ENCODE peak calls at places on chromosomes 1 and 21, in six cellular contexts. U is H1, B is IMR-90, I is mesendoderm, P is mesenchymal stem cell, D is trophoblast cell. M is an unnamed sample.

GRCh38 chr1:93021539-93022134 is 57.4 kb upstream of the MTF2 start:
- DNase-seq in I (peak), U (no peak), B (peak), D (peak), P (peak), M (no peak)

GRCh38 chr21:34363733-34364132 is at the start of gene KCNE2:
- DNase-seq in U (no peak), I (no peak), D (no peak), B (no peak), P (no peak), M (no peak)

GRCh38 chr1:243903904-243904303 is 53.9 kb upstream of the AKT3 start:
- DNase-seq in U (no peak), D (no peak), B (peak), P (peak), I (no peak), M (no peak)

GRCh38 chr1:162367772-162368171 is 8.9 kb downstream of the SPATA46 start:
- DNase-seq in U (no peak), I (no peak), P (no peak), D (peak), B (no peak), M (no peak)

GRCh38 chr1:18635833-18636671 is 5.4 kb downstream of the PAX7 start:
- DNase-seq in D (peak), U (no peak), B (no peak), I (peak), P (no peak), M (no peak)

GRCh38 chr1:225426395-225427248 is 1.2 kb downstream of the LBR start:
- DNase-seq in I (peak), B (peak), P (peak), U (no peak), D (no peak), M (no peak)

GRCh38 chr1:225651872-225652725 is 824 bp downstream of the ENAH start:
- DNase-seq in B (no peak), D (no peak), I (peak), U (no peak), P (peak), M (peak)

GRCh38 chr1:33624261-33624990 is 152.0 kb downstream of the ZSCAN20 start:
- DNase-seq in B (no peak), I (no peak), D (no peak), P (no peak), U (no peak), M (no peak)

GRCh38 chr21:37532868-37533780 is 166.6 kb downstream of the DYRK1A start:
- DNase-seq in P (peak), D (peak), B (peak), I (peak), U (peak), M (no peak)

GRCh38 chr1:197736689-197737088 is 38.6 kb downstream of the DENND1B start:
- DNase-seq in P (no peak), D (peak), I (no peak), B (peak), U (no peak), M (no peak)

GRCh38 chr1:224510880-224511645 is 76.5 kb upstream of the WDR26 start:
- DNase-seq in P (peak), I (peak), D (peak), U (no peak), B (peak), M (no peak)

GRCh38 chr1:29884740-29885139 is 648.4 kb downstream of the PTPRU start:
- DNase-seq in D (no peak), P (no peak), I (no peak), B (no peak), U (no peak), M (no peak)

GRCh38 chr1:155322571-155322952 is 1.9 kb downstream of the RUSC1 start:
- DNase-seq in B (peak), P (peak), U (no peak), D (no peak), I (no peak), M (no peak)

GRCh38 chr1:10644307-10645128 is 151.9 kb downstream of the CASZ1 start:
- DNase-seq in I (no peak), P (no peak), B (peak), D (no peak), U (no peak), M (no peak)

GRCh38 chr1:230804396-230804795 is 57.2 kb downstream of the CAPN9 start:
- DNase-seq in P (no peak), U (no peak), B (no peak), I (no peak), D (no peak), M (no peak)

GRCh38 chr1:36343651-36344394 is 20.4 kb upstream of the EVA1B start:
- DNase-seq in U (no peak), D (peak), I (no peak), B (no peak), P (no peak), M (no peak)

GRCh38 chr1:161160763-161161162 is 1.5 kb downstream of the USP21 start:
- DNase-seq in B (no peak), D (no peak), P (no peak), U (no peak), I (no peak), M (no peak)

GRCh38 chr1:114861384-114861783 is 6.7 kb downstream of the SYCP1 start:
- DNase-seq in I (no peak), B (no peak), D (no peak), P (no peak), U (no peak), M (no peak)

GRCh38 chr1:240946926-240947325 is 335.0 kb upstream of the GREM2 start:
- DNase-seq in D (peak), B (peak), U (no peak), P (peak), I (peak), M (no peak)

GRCh38 chr1:240310226-240310925 is 218.7 kb downstream of the FMN2 start:
- DNase-seq in D (no peak), I (no peak), U (no peak), B (peak), P (peak), M (no peak)

GRCh38 chr1:87449348-87449963 is 120.8 kb downstream of the LMO4 start:
- DNase-seq in B (peak), I (no peak), U (no peak), D (peak), P (no peak), M (no peak)

GRCh38 chr1:30929135-30929889 is 20.8 kb upstream of the SDC3 start:
- DNase-seq in P (peak), B (peak), I (peak), U (peak), D (no peak), M (no peak)

GRCh38 chr1:74038042-74038441 is 159.9 kb downstream of the LRRIQ3 start:
- DNase-seq in D (no peak), B (no peak), I (no peak), U (no peak), P (no peak), M (no peak)

GRCh38 chr1:208336136-208336535 is 92.0 kb upstream of the PLXNA2 start:
- DNase-seq in U (no peak), I (no peak), B (no peak), D (no peak), P (no peak), M (peak)

GRCh38 chr1:205325334-205325884 is 3.9 kb upstream of the NUAK2 start:
- DNase-seq in B (peak), U (peak), D (peak), I (peak), P (peak), M (peak)

GRCh38 chr1:235102993-235103411 is 25.6 kb downstream of the TOMM20 start:
- DNase-seq in U (no peak), B (no peak), P (no peak), D (no peak), I (no peak), M (no peak)

GRCh38 chr1:83508485-83509151 is 490.3 kb downstream of the TTLL7 start:
- DNase-seq in P (peak), I (peak), B (peak), U (no peak), D (peak), M (no peak)

GRCh38 chr1:31976401-31976800 is 37.3 kb upstream of the KHDRBS1 start:
- DNase-seq in D (no peak), B (peak), P (no peak), U (no peak), I (no peak), M (no peak)

GRCh38 chr1:67534627-67535065 is 104.4 kb upstream of the SERBP1 start:
- DNase-seq in P (peak), D (no peak), I (no peak), U (no peak), B (peak), M (no peak)

GRCh38 chr21:26148834-26149354 is 21.7 kb downstream of the APP start:
- DNase-seq in U (no peak), I (peak), D (no peak), B (peak), P (peak), M (no peak)

GRCh38 chr1:187838335-187839293 is 1009.9 kb downstream of the PLA2G4A start:
- DNase-seq in D (no peak), P (no peak), I (peak), U (no peak), B (no peak), M (no peak)

GRCh38 chr1:70319750-70320149 is 34.8 kb downstream of the ANKRD13C start:
- DNase-seq in P (peak), D (no peak), B (peak), I (no peak), U (no peak), M (no peak)

GRCh38 chr1:5525597-5526384 is 466.4 kb downstream of the NPHP4 start:
- DNase-seq in U (no peak), I (no peak), P (no peak), B (no peak), D (no peak), M (no peak)

GRCh38 chr1:238466459-238466858 is 575.7 kb upstream of the ZP4 start:
- DNase-seq in U (no peak), D (no peak), I (no peak), B (peak), P (peak), M (no peak)

GRCh38 chr1:167554028-167554779 is 642 bp upstream of the CREG1 start:
- DNase-seq in D (no peak), B (no peak), I (peak), P (no peak), U (no peak), M (no peak)

GRCh38 chr21:39374046-39374445 is 25.2 kb upstream of the HMGN1 start:
- DNase-seq in I (no peak), D (no peak), P (no peak), U (no peak), B (no peak), M (no peak)
- H3K4me3 ChIP-seq in I (no peak), D (no peak), P (peak), U (no peak), B (no peak), M (no peak)

GRCh38 chr1:8509579-8509978 is 191.7 kb downstream of the SLC45A1 start:
- DNase-seq in U (no peak), I (no peak), P (no peak), D (no peak), B (no peak), M (no peak)

GRCh38 chr1:8516278-8516777 is 198.4 kb downstream of the SLC45A1 start:
- DNase-seq in I (no peak), D (no peak), P (no peak), U (no peak), B (no peak), M (no peak)

GRCh38 chr1:8510041-8510823 is 192.3 kb downstream of the SLC45A1 start:
- DNase-seq in U (no peak), P (peak), B (peak), D (peak), I (no peak), M (no peak)

GRCh38 chr1:8516793-8517556 is 199.1 kb downstream of the SLC45A1 start:
- DNase-seq in I (no peak), B (peak), P (no peak), D (no peak), U (no peak), M (no peak)

DNA sequence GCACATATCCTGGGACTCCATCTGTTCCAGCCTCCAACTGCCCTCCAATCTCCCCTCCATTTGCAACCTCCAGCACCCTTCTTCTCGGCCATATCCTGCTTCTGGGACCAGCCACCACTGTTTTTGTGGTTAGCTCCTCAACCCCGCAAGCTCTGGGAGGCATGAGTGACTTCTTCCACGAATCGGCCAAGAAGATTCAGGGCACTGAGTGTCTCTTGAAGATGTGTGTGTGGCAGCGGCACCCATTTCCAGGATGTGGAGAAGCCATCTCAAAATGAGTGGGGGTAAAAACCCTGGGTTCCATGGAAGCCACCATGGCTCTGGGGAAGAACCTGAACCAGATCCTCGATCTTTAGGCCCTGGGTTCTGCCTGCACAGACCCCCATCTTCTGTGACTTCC is 194.6 kb downstream of the SLC45A1 start:
- DNase-seq in D (no peak), U (no peak), I (no peak), B (no peak), P (no peak), M (no peak)
- H2BK5ac ChIP-seq in D (no peak), U (no peak), I (no peak), B (no peak), P (no peak), M (no peak)

GRCh38 chr1:173603056-173603591 is at the start of gene SLC9C2:
- DNase-seq in B (peak), I (peak), P (peak), D (peak), U (no peak), M (no peak)
- H3K4me3 ChIP-seq in B (peak), I (no peak), P (peak), D (no peak), U (no peak), M (no peak)

GRCh38 chr1:65066379-65066765 is 81.6 kb upstream of the AK4 start:
- DNase-seq in U (no peak), B (no peak), D (peak), P (no peak), I (no peak), M (peak)

GRCh38 chr1:65066766-65067490 is 81.1 kb upstream of the AK4 start:
- DNase-seq in B (peak), I (peak), P (peak), U (no peak), D (peak), M (peak)

GRCh38 chr1:65067491-65068201 is 80.4 kb upstream of the AK4 start:
- DNase-seq in U (no peak), P (peak), I (peak), B (peak), D (peak), M (peak)

GRCh38 chr1:65069186-65069585 is 78.8 kb upstream of the AK4 start:
- DNase-seq in I (no peak), D (no peak), U (no peak), B (no peak), P (no peak), M (no peak)

GRCh38 chr1:65068202-65069011 is 79.6 kb upstream of the AK4 start:
- DNase-seq in D (no peak), I (peak), U (no peak), P (peak), B (peak), M (no peak)
- H2BK5ac ChIP-seq in D (no peak), I (no peak), U (peak), P (no peak), B (no peak), M (peak)

GRCh38 chr21:29208044-29208665 is 77.7 kb downstream of the MAP3K7CL start:
- DNase-seq in P (no peak), U (no peak), D (no peak), I (no peak), B (no peak), M (no peak)
- H3K4me3 ChIP-seq in P (peak), U (no peak), D (no peak), I (no peak), B (no peak), M (no peak)

DNA sequence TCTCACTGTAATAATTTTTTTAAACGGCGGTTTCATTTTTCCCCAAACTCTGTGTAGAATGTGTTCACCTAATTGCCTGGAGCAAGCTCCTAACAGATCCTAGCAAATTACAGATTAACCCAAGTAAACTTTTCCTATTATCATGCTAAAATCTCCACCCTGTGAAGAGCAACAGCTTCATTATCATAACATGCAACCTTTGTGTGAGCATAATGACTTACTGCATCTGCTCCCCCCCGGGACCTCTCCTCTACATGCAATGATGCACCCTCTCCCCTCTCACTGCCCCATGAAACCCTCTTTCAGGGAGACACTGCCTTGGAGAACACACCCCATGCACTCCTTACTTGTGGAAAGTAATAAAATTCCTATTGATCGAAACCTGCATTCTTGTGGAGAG is 717.0 kb upstream of the TMPRSS15 start:
- DNase-seq in B (no peak), I (peak), U (peak), D (no peak), P (no peak), M (no peak)
- H2BK5ac ChIP-seq in B (no peak), I (no peak), U (no peak), D (no peak), P (no peak), M (no peak)

DNA sequence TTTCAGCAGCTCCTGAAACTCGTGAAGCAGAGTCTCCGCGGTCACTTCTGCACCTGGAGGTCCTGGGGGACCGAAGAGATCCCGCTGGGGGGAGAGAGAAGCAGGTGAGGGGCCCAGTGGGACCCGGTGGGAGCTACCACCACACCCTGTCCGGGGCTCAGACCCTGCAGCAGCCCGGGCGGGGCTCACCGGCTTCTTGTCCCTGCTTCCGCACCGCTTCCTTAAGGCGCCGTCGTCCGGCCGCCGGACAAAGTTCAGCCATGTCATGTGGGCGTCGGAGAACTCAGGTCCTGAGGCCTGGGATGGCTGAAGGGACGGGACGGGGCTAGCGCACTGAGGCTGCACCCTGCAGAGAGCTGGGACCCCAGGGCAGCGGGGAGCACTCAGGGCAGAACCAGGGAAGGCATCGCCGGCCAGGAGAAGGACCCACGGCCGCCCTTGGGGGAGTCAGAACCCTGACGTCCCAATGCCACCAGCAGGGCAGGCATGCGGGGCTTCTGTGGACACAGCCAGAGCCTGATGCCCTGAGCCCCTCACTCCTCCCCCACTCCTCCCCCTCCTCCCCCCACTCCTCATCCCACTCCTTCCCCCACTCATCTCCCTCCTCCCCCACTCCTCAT is 2.2 kb downstream of the C1QTNF12 start:
- DNase-seq in B (no peak), I (no peak), D (no peak), P (no peak), U (no peak), M (no peak)
- H3K4me3 ChIP-seq in B (no peak), I (no peak), D (no peak), P (no peak), U (no peak), M (no peak)

GRCh38 chr1:26472330-26472900 is at the start of gene HMGN2:
- DNase-seq in D (peak), P (peak), I (peak), U (peak), B (peak), M (peak)
- H2BK5ac ChIP-seq in D (peak), P (peak), I (peak), U (peak), B (peak), M (peak)

M was measured in neuronal stem cell.